ENCODE peak calls at places on chromosomes 12 and 14, in five cellular contexts. O is stimulated activated naive CD4-positive, alpha-beta T cell treated with Interleukin-2 at 50 U/mL for 16 hours; Q is HTR-8/SVneo; W is HFFc6; S is stimulated activated CD4-positive, alpha-beta T cell treated with anti-CD3 and anti-CD28 coated beads, Interleukin-2, amount 100 ng/mL, for 48 hours. U is an unnamed sample.

GRCh38 chr12:716506-716905 is 35.9 kb upstream of the WNK1 start:
- DNase-seq in Q (no peak), O (peak; percentile 23), S (no peak), W (no peak), U (no peak)

GRCh38 chr14:94826774-94827173 is 56.9 kb upstream of the GSC start:
- DNase-seq in W (no peak), O (no peak), S (no peak), Q (no peak), U (no peak)

GRCh38 chr12:107451246-107451645 is 234.4 kb upstream of the PWP1 start:
- DNase-seq in W (no peak), O (no peak), Q (no peak), S (no peak), U (no peak)

GRCh38 chr12:102300824-102301461 is 103.3 kb upstream of the PMCH start:
- DNase-seq in Q (no peak), W (peak; percentile 60), S (no peak), O (no peak), U (peak; percentile 39)

GRCh38 chr12:109910969-109911348 is 10.9 kb downstream of the TCHP start:
- DNase-seq in O (no peak), Q (peak; percentile 23), S (peak; percentile 15), W (peak; percentile 43), U (peak; percentile 54)

GRCh38 chr12:30796891-30797371 is 42.2 kb upstream of the CAPRIN2 start:
- DNase-seq in W (no peak), S (no peak), O (no peak), Q (peak; percentile 41), U (no peak)

GRCh38 chr14:104799657-104800599 is 973 bp upstream of the ZBTB42 start:
- DNase-seq in O (peak; percentile 80), W (no peak), S (peak; percentile 69), Q (peak; percentile 63), U (no peak)

GRCh38 chr12:104715562-104716182 is 242.4 kb downstream of the SLC41A2 start:
- DNase-seq in O (no peak), S (no peak), W (no peak), Q (no peak), U (no peak)

GRCh38 chr14:68676511-68676943 is 116.3 kb downstream of the ZFP36L1 start:
- DNase-seq in Q (no peak), S (no peak), W (no peak), O (no peak), U (no peak)

GRCh38 chr12:113239288-113239771 is 18.1 kb downstream of the TPCN1 start:
- DNase-seq in W (no peak), O (no peak), Q (no peak), S (no peak), U (no peak)

GRCh38 chr12:32455607-32456063 is 56.3 kb downstream of the FGD4 start:
- DNase-seq in Q (peak; percentile 42), O (no peak), S (peak; percentile 5), W (peak; percentile 69), U (peak; percentile 24)

GRCh38 chr14:77647853-77648252 is 31.4 kb upstream of the SPTLC2 start:
- DNase-seq in Q (no peak), W (no peak), O (no peak), S (no peak), U (no peak)

GRCh38 chr12:79124385-79124784 is 259.8 kb downstream of the SYT1 start:
- DNase-seq in W (no peak), Q (no peak), S (no peak), O (no peak), U (no peak)

GRCh38 chr12:24742378-24742777 is 206.5 kb downstream of the BCAT1 start:
- DNase-seq in Q (no peak), S (no peak), O (no peak), W (no peak), U (peak; percentile 14)

GRCh38 chr14:37202812-37203211 is 5.1 kb downstream of the MIPOL1 start:
- DNase-seq in O (no peak), S (no peak), Q (no peak), W (no peak), U (no peak)

GRCh38 chr12:124361074-124361965 is 66.4 kb downstream of the RFLNA start:
- DNase-seq in S (no peak), Q (no peak), W (no peak), O (no peak), U (no peak)

GRCh38 chr12:131047789-131048610 is 94.3 kb downstream of the ADGRD1 start:
- DNase-seq in W (no peak), Q (no peak), S (no peak), O (no peak), U (no peak)

GRCh38 chr12:105107497-105108371 is at the start of gene WASHC4:
- DNase-seq in W (peak; percentile 87), Q (peak; percentile 96), O (peak; percentile 93), S (peak; percentile 89), U (peak; percentile 78)

GRCh38 chr12:131852551-131853299 is 24.5 kb downstream of the MMP17 start:
- DNase-seq in S (no peak), W (no peak), O (no peak), Q (no peak), U (peak; percentile 42)

GRCh38 chr12:116542345-116542950 is 16.7 kb upstream of the MAP1LC3B2 start:
- DNase-seq in Q (peak; percentile 49), O (no peak), W (no peak), S (no peak), U (no peak)

GRCh38 chr12:72276212-72276865 is 4.2 kb downstream of the TRHDE start:
- DNase-seq in Q (no peak), S (no peak), W (no peak), O (no peak), U (no peak)

GRCh38 chr14:64561631-64562030 is 11.9 kb downstream of the PPP1R36 start:
- DNase-seq in S (no peak), Q (no peak), O (no peak), W (no peak), U (no peak)

GRCh38 chr12:55619352-55620138 is 17.1 kb upstream of the OR10P1 start:
- DNase-seq in S (peak; percentile 57), W (peak; percentile 92), O (no peak), Q (peak; percentile 82), U (peak; percentile 70)

GRCh38 chr12:5588231-5588995 is 156.5 kb downstream of the NTF3 start:
- DNase-seq in S (no peak), O (no peak), Q (no peak), W (peak; percentile 7), U (no peak)

GRCh38 chr14:76904100-76904739 is 78.0 kb downstream of the LRRC74A start:
- DNase-seq in W (peak; percentile 94), O (no peak), S (no peak), Q (peak; percentile 73), U (no peak)

GRCh38 chr14:68671899-68672298 is 121.0 kb downstream of the ZFP36L1 start:
- DNase-seq in W (no peak), O (no peak), S (no peak), Q (no peak), U (no peak)

GRCh38 chr12:110282956-110283817 is 2.1 kb downstream of the ATP2A2 start:
- DNase-seq in W (no peak), O (no peak), Q (no peak), S (no peak), U (no peak)

GRCh38 chr12:13864081-13864673 is 117.2 kb downstream of the GRIN2B start:
- DNase-seq in W (peak; percentile 21), S (peak; percentile 41), Q (peak; percentile 18), O (peak; percentile 30), U (peak; percentile 53)

GRCh38 chr12:131229426-131230339 is 276.0 kb downstream of the ADGRD1 start:
- DNase-seq in W (no peak), Q (peak; percentile 17), O (no peak), S (no peak), U (no peak)

GRCh38 chr12:93243689-93244513 is 133.8 kb upstream of the NUDT4 start:
- DNase-seq in S (no peak), W (peak; percentile 50), Q (peak; percentile 43), O (no peak), U (peak; percentile 91)

GRCh38 chr12:49777800-49778748 is 36.7 kb downstream of the TMBIM6 start:
- DNase-seq in Q (peak; percentile 67), W (no peak), O (peak; percentile 68), S (peak; percentile 75), U (peak; percentile 40)

GRCh38 chr12:2856901-2857495 is at the start of gene TEX52:
- DNase-seq in Q (no peak), O (no peak), W (no peak), S (no peak), U (no peak)

GRCh38 chr12:65656904-65657351 is 167.4 kb upstream of the HMGA2 start:
- DNase-seq in O (no peak), Q (peak; percentile 44), S (no peak), W (peak; percentile 99), U (no peak)

GRCh38 chr12:26614217-26614616 is 218.8 kb downstream of the ITPR2 start:
- DNase-seq in W (no peak), S (peak; percentile 15), O (no peak), Q (no peak), U (peak; percentile 37)

GRCh38 chr12:57591567-57592325 is 754 bp downstream of the PIP4K2C start:
- DNase-seq in O (no peak), Q (no peak), W (no peak), S (no peak), U (no peak)

GRCh38 chr12:22443379-22444316 is 100.7 kb downstream of the C2CD5 start:
- DNase-seq in S (peak; percentile 45), W (peak; percentile 66), O (peak; percentile 44), Q (peak; percentile 53), U (peak; percentile 73)

GRCh38 chr14:88326352-88327103 is 3.5 kb upstream of the KCNK10 start:
- DNase-seq in W (no peak), Q (no peak), O (no peak), S (no peak), U (no peak)

GRCh38 chr12:108446766-108447165 is 68.3 kb upstream of the FICD start:
- DNase-seq in S (no peak), W (no peak), Q (no peak), O (no peak), U (no peak)

GRCh38 chr12:26273811-26274210 is 78.4 kb downstream of the SSPN start:
- DNase-seq in S (no peak), W (no peak), O (no peak), Q (no peak), U (no peak)